ENCODE peak calls at places on chromosomes 11 and 22, in ten cellular contexts. I, W, J, S, X, M, N, O, E and D are unnamed samples.
A peak's percentile ranks its signal among the peaks of the same experiment; 100 is the strongest.

GRCh38 chr22:49691256-49691655 is 136.4 kb downstream of the BRD1 start:
- DNase-seq in I (no peak), W (no peak), J (no peak), S (no peak), X (no peak), M (no peak), N (no peak), O (no peak), E (no peak), D (no peak)

GRCh38 chr11:113001709-113002108 is 40.5 kb downstream of the NCAM1 start:
- DNase-seq in I (no peak), W (no peak), J (peak; percentile 84), S (no peak), X (no peak), M (no peak), N (no peak), O (no peak), E (no peak), D (no peak)

GRCh38 chr11:77732143-77732542 is 88.4 kb downstream of the RSF1 start:
- DNase-seq in I (no peak), W (no peak), J (no peak), S (no peak), X (no peak), M (no peak), N (no peak), O (no peak), E (no peak), D (no peak)

GRCh38 chr11:116044520-116044919 is 540.3 kb upstream of the CADM1 start:
- DNase-seq in I (no peak), W (no peak), J (no peak), S (no peak), X (no peak), M (no peak), N (no peak), O (no peak), E (no peak), D (no peak)

GRCh38 chr11:126627376-126627775 is 271.9 kb downstream of the ST3GAL4 start:
- DNase-seq in I (no peak), W (no peak), J (no peak), S (no peak), X (no peak), M (no peak), N (no peak), O (no peak), E (no peak), D (no peak)

GRCh38 chr22:27542602-27543001 is 259.0 kb downstream of the MN1 start:
- DNase-seq in I (no peak), W (no peak), J (peak; percentile 13), S (no peak), X (no peak), M (no peak), N (peak; percentile 60), O (no peak), E (no peak), D (peak; percentile 25)

GRCh38 chr22:29269230-29269604 is 1.1 kb downstream of the EWSR1 start:
- DNase-seq in I (no peak), W (no peak), J (peak; percentile 24), S (no peak), X (no peak), M (no peak), N (no peak), O (no peak), E (no peak), D (peak; percentile 25)

GRCh38 chr22:23182289-23183106 is 2.2 kb downstream of the BCR start:
- DNase-seq in I (no peak), W (no peak), J (peak; percentile 86), S (no peak), X (peak; percentile 73), M (peak; percentile 75), N (no peak), O (no peak), E (no peak), D (no peak)

GRCh38 chr11:12088047-12088481 is 22.3 kb upstream of the MICAL2 start:
- DNase-seq in I (no peak), W (peak; percentile 68), J (no peak), S (no peak), X (no peak), M (no peak), N (peak; percentile 55), O (no peak), E (peak; percentile 74), D (peak; percentile 68)

GRCh38 chr11:66420671-66421476 is at the start of gene NPAS4:
- DNase-seq in I (no peak), W (no peak), J (no peak), S (peak; percentile 91), X (no peak), M (no peak), N (no peak), O (no peak), E (no peak), D (peak; percentile 32)

GRCh38 chr22:19121631-19122142 is 525 bp downstream of the DGCR2 start:
- DNase-seq in I (peak; percentile 14), W (peak; percentile 90), J (peak; percentile 17), S (no peak), X (peak; percentile 23), M (peak; percentile 49), N (no peak), O (peak; percentile 52), E (peak; percentile 75), D (peak; percentile 68)

GRCh38 chr11:2660357-2660939 is 39.3 kb downstream of the KCNQ1OT1 start:
- DNase-seq in I (no peak), W (no peak), J (no peak), S (no peak), X (no peak), M (no peak), N (no peak), O (no peak), E (no peak), D (no peak)

GRCh38 chr11:10858505-10859360 is 880 bp upstream of the ZBED5 start:
- DNase-seq in I (peak; percentile 41), W (peak; percentile 84), J (peak; percentile 4), S (peak; percentile 75), X (peak; percentile 15), M (no peak), N (no peak), O (peak; percentile 26), E (peak; percentile 77), D (no peak)

GRCh38 chr11:46380340-46381045 is 976 bp upstream of the MDK start:
- DNase-seq in I (peak; percentile 57), W (peak; percentile 77), J (peak; percentile 59), S (no peak), X (peak; percentile 75), M (peak; percentile 72), N (no peak), O (peak; percentile 76), E (peak; percentile 89), D (peak; percentile 93)

GRCh38 chr22:48494968-48495750 is 1332.5 kb downstream of the BRD1 start:
- DNase-seq in I (no peak), W (peak; percentile 40), J (no peak), S (peak; percentile 37), X (no peak), M (no peak), N (no peak), O (no peak), E (peak; percentile 4), D (no peak)

GRCh38 chr22:37199839-37200161 is 11.8 kb upstream of the C1QTNF6 start:
- DNase-seq in I (no peak), W (no peak), J (no peak), S (no peak), X (no peak), M (no peak), N (no peak), O (no peak), E (no peak), D (no peak)

GRCh38 chr11:64409278-64409677 is 50.3 kb downstream of the RPS6KA4 start:
- DNase-seq in I (no peak), W (no peak), J (peak; percentile 62), S (no peak), X (no peak), M (no peak), N (no peak), O (no peak), E (no peak), D (no peak)

GRCh38 chr11:128764617-128765095 is 70.8 kb downstream of the FLI1 start:
- DNase-seq in I (no peak), W (no peak), J (no peak), S (no peak), X (no peak), M (no peak), N (no peak), O (no peak), E (peak; percentile 52), D (no peak)

GRCh38 chr11:102683277-102683676 is 22.3 kb downstream of the MMP27 start:
- DNase-seq in I (no peak), W (no peak), J (no peak), S (no peak), X (peak; percentile 26), M (no peak), N (no peak), O (no peak), E (no peak), D (no peak)

GRCh38 chr11:118648291-118648690 is 31.2 kb downstream of the TREH start:
- DNase-seq in I (no peak), W (no peak), J (no peak), S (no peak), X (no peak), M (no peak), N (no peak), O (no peak), E (no peak), D (no peak)

GRCh38 chr11:64960719-64961118 is 11.2 kb downstream of the MAJIN start:
- DNase-seq in I (no peak), W (no peak), J (no peak), S (no peak), X (no peak), M (no peak), N (no peak), O (no peak), E (no peak), D (peak; percentile 20)

GRCh38 chr22:44045171-44045570 is 21.1 kb downstream of the PARVB start:
- DNase-seq in I (no peak), W (no peak), J (no peak), S (no peak), X (no peak), M (no peak), N (no peak), O (no peak), E (no peak), D (no peak)

GRCh38 chr22:41873391-41873790 is 40.5 kb downstream of the SREBF2 start:
- DNase-seq in I (no peak), W (no peak), J (no peak), S (no peak), X (no peak), M (peak; percentile 42), N (no peak), O (no peak), E (no peak), D (no peak)

GRCh38 chr11:78715639-78716311 is 141.1 kb upstream of the NARS2 start:
- DNase-seq in I (peak; percentile 40), W (no peak), J (peak; percentile 75), S (peak; percentile 74), X (peak; percentile 66), M (peak; percentile 43), N (no peak), O (peak; percentile 56), E (peak; percentile 79), D (peak; percentile 59)

GRCh38 chr22:42388130-42388797 is 43.9 kb downstream of the NFAM1 start:
- DNase-seq in I (no peak), W (no peak), J (peak; percentile 98), S (peak; percentile 90), X (no peak), M (no peak), N (no peak), O (no peak), E (no peak), D (peak; percentile 18)

GRCh38 chr11:131546218-131546895 is 175.9 kb downstream of the NTM start:
- DNase-seq in I (no peak), W (no peak), J (no peak), S (no peak), X (no peak), M (no peak), N (no peak), O (no peak), E (no peak), D (no peak)

GRCh38 chr11:62033191-62034044 is 66.0 kb upstream of the FTH1 start:
- DNase-seq in I (no peak), W (no peak), J (no peak), S (no peak), X (peak; percentile 34), M (no peak), N (no peak), O (no peak), E (no peak), D (no peak)

GRCh38 chr11:104333977-104334376 is 170.0 kb upstream of the PDGFD start:
- DNase-seq in I (no peak), W (no peak), J (no peak), S (no peak), X (no peak), M (no peak), N (no peak), O (no peak), E (no peak), D (no peak)